ENCODE peak calls at places on chromosomes 12 and 14, in five cellular contexts. N is GM12878, L is fibroblast of lung, D is neuronal stem cell, T is mesenchymal stem cell. M is an unnamed sample.
A peak's percentile ranks its signal among the peaks of the same experiment; 100 is the strongest.

GRCh38 chr14:93114068-93114710 is 1.5 kb downstream of the ITPK1 start:
- DNase-seq in N (no peak), L (no peak), D (peak; percentile 11), T (no peak), M (no peak)

GRCh38 chr12:112881602-112882001 is 25.2 kb upstream of the OAS1 start:
- DNase-seq in N (no peak), L (no peak), D (no peak), T (no peak), M (no peak)

GRCh38 chr12:124295431-124296058 is 652 bp downstream of the RFLNA start:
- DNase-seq in N (no peak), L (no peak), D (no peak), T (no peak), M (no peak)

GRCh38 chr12:94047781-94048567 is 100.4 kb upstream of the PLXNC1 start:
- DNase-seq in N (peak; percentile 21), L (no peak), D (no peak), T (no peak), M (peak; percentile 33)

GRCh38 chr12:79451365-79451764 is 239.4 kb downstream of the PAWR start:
- DNase-seq in N (no peak), L (no peak), D (no peak), T (peak; percentile 19), M (no peak)

GRCh38 chr12:66354291-66354690 is 52.0 kb downstream of the HELB start:
- DNase-seq in N (no peak), L (no peak), D (no peak), T (no peak), M (no peak)

GRCh38 chr12:46524778-46525177 is 152.2 kb upstream of the SLC38A2 start:
- DNase-seq in N (no peak), L (peak; percentile 95), D (no peak), T (peak; percentile 96), M (no peak)

GRCh38 chr12:95709152-95709551 is 81.4 kb downstream of the NTN4 start:
- DNase-seq in N (no peak), L (no peak), D (no peak), T (peak; percentile 21), M (no peak)

GRCh38 chr12:119096429-119097202 is 82.1 kb upstream of the HSPB8 start:
- DNase-seq in N (no peak), L (no peak), D (peak; percentile 65), T (no peak), M (no peak)

GRCh38 chr12:48442191-48442828 is 30.0 kb upstream of the ANP32D start:
- DNase-seq in N (no peak), L (no peak), D (no peak), T (no peak), M (no peak)

GRCh38 chr12:113829212-113829611 is 136.9 kb downstream of the RBM19 start:
- DNase-seq in N (no peak), L (no peak), D (no peak), T (no peak), M (no peak)

GRCh38 chr14:35254736-35255135 is 37.4 kb upstream of the PSMA6 start:
- DNase-seq in N (peak; percentile 64), L (no peak), D (no peak), T (no peak), M (no peak)

DNA sequence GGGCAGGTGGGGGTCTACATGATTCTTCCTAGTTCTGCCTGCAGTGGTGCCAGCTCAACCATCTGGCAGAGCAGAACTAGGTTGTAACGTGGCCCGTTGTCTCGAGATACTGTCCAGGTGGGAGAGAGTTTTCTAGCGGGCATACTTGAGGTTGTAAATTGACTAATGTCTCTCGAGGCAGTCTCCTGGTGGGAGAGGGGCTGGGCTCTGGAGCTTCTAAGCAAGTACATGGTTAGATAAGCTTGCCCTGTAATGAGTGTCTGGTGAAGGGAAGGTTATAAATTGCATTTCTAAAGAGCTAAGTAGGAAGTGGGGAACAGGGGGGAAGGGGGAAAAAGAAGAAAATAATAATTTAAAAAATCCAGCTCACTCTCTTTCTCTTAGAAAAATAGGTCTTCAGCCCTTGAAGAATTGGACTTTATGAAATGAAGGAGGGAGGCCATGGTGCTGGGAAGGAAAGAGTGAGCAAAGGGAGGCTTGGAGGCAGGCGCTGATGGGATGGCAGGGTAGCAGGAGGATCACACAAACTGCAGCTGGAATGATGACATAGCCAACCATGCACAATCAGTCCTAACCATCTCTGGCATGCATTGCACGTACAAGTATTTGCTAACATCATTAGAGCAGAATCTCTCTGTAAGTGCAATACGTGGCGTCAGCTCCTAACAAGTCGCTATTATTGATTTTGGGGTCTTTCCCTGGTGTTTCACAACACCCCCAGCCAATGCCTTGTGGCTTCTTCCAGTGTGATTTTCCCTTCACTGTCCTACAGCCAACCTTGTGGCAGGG is 18.3 kb downstream of the BDKRB1 start:
- DNase-seq in N (no peak), L (peak; percentile 96), D (no peak), T (peak; percentile 93), M (no peak)
- H3K9ac ChIP-seq in N (no peak overlapping the region), L (no peak overlapping the region), D (no peak overlapping the region), T (peak overlapping the region; percentile 71), M (no peak overlapping the region)

DNA sequence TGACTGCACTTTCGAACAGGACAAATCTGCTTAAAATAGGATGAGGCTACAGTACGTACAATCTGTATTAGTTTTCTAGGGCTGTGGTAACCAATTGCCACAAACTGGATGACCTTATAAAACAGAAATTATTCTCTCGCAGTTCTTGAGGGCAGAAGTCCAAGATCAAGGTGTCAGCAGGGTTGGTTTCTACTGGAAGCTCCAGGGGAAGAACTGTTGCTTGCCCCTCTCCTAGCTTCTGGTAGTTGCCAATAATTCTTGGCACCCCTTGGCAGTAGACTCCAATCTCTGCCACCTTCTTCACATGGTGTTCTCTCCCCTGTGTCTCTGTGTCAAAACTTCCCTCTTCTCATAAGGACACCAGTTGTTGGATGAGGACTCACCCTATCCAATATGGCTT is 1.4 kb downstream of the AK7 start:
- DNase-seq in N (no peak), L (no peak), D (no peak), T (no peak), M (no peak)
- H3K9ac ChIP-seq in N (no peak overlapping the region), L (no peak overlapping the region), D (no peak overlapping the region), T (no peak overlapping the region), M (no peak overlapping the region)

DNA sequence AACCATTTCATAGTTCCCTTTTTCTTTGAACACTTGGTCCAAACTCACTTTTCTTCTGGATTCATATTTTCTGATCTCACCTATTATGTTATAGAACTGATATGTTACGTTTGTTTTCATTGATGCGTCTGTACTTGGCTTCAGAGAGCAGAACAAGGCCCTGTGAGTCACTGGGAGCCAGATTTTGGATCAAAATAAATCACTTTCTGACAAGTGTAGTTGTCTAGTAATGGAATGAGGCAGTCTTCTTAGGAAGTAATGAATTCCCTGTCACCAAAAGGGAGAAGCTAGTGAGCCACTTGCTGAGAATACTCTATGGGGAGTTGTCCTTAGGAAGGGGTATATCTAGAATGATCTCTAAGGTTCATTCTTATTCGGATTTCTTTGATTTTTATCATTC is 10.2 kb downstream of the BICD1 start:
- DNase-seq in N (no peak), L (peak; percentile 50), D (no peak), T (peak; percentile 61), M (no peak)
- H3K9ac ChIP-seq in N (no peak overlapping the region), L (no peak overlapping the region), D (no peak overlapping the region), T (peak overlapping the region; percentile 76), M (no peak overlapping the region)

DNA sequence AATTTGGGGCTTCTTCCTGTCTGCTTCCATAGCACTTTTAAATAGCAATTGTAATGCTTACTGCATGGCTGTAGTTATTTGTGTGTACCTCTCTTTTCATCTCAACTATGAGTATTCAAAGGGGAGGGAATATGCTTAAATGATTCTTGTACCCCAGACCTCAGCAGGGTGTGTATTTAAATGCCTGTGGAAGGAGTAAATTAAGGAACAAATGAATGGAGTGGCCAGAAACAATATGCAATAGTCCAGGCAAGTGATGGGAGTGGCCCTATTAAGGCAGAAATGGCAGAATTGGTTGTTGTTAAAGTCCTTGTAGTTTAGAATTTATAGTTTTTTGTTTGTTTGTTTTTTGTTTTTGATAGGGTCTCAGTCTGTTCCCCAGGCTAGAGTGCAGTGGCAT is 1.5 kb downstream of the RAD51B start:
- DNase-seq in N (no peak), L (no peak), D (no peak), T (no peak), M (no peak)
- H3K9ac ChIP-seq in N (no peak overlapping the region), L (no peak overlapping the region), D (no peak overlapping the region), T (peak overlapping the region; percentile 95), M (peak overlapping the region; percentile 81)

GRCh38 chr12:28506271-28506670 is 316.0 kb downstream of the CCDC91 start:
- DNase-seq in N (no peak), L (no peak), D (no peak), T (no peak), M (no peak)
- H3K9ac ChIP-seq in N (no peak overlapping the region), L (no peak overlapping the region), D (no peak overlapping the region), T (peak overlapping the region; percentile 33), M (no peak overlapping the region)

M was measured in keratinocyte.